ENCODE peak calls at places on chromosomes 11 and 22, in eight cellular contexts. B, Z, S, X, I, M, A and Q are unnamed samples.

GRCh38 chr11:58998480-58999290 is 59.4 kb downstream of the GLYATL1 start:
- DNase-seq in A (no peak), B (no peak), Z (no peak), X (no peak), M (no peak), S (no peak), I (no peak), Q (no peak)

GRCh38 chr11:34653031-34653430 is 32.1 kb downstream of the EHF start:
- DNase-seq in B (no peak), M (no peak), Z (no peak), X (no peak), S (no peak), A (no peak), I (peak), Q (no peak)

GRCh38 chr11:73189723-73190556 is 28.1 kb upstream of the P2RY2 start:
- DNase-seq in M (no peak), I (no peak), S (no peak), B (no peak), A (no peak), Z (no peak), X (no peak), Q (no peak)

GRCh38 chr11:60125962-60126585 is 37.6 kb downstream of the MS4A2 start:
- DNase-seq in X (no peak), S (no peak), Z (no peak), M (no peak), B (no peak), A (no peak), I (peak), Q (no peak)

GRCh38 chr11:20608938-20609337 is 9.5 kb downstream of the SLC6A5 start:
- DNase-seq in M (no peak), S (no peak), Z (no peak), B (no peak), X (no peak), A (no peak), I (no peak), Q (no peak)

GRCh38 chr11:86360775-86361395 is 13.8 kb upstream of the CCDC81 start:
- DNase-seq in I (peak), X (no peak), M (no peak), Z (no peak), B (peak), S (no peak), A (no peak), Q (peak)

GRCh38 chr11:77031599-77031998 is 2.6 kb upstream of the B3GNT6 start:
- DNase-seq in M (no peak), I (no peak), S (no peak), A (no peak), Z (no peak), X (no peak), B (no peak), Q (no peak)

GRCh38 chr11:76910620-76911414 is 50.1 kb downstream of the ACER3 start:
- DNase-seq in A (no peak), X (peak), I (peak), Z (no peak), B (no peak), M (no peak), S (no peak), Q (no peak)

GRCh38 chr11:126840201-126840886 is 160.2 kb downstream of the KIRREL3 start:
- DNase-seq in Z (no peak), M (no peak), B (no peak), A (no peak), X (no peak), S (no peak), I (peak), Q (no peak)

GRCh38 chr11:123286761-123287160 is 91.7 kb upstream of the CLMP start:
- DNase-seq in M (no peak), B (no peak), A (no peak), S (no peak), X (no peak), Z (no peak), I (no peak), Q (no peak)

GRCh38 chr22:48492371-48493320 is 1335.0 kb downstream of the BRD1 start:
- DNase-seq in X (no peak), Z (no peak), A (no peak), B (peak), I (peak), M (no peak), S (peak), Q (peak)

GRCh38 chr11:64714664-64715063 is 8.3 kb downstream of the NRXN2 start:
- DNase-seq in S (no peak), X (no peak), M (no peak), Z (no peak), I (no peak), B (no peak), A (no peak), Q (no peak)

GRCh38 chr11:93330446-93330984 is at the start of gene DEUP1:
- DNase-seq in A (no peak), M (no peak), X (peak), Z (no peak), I (no peak), S (peak), B (peak), Q (no peak)

GRCh38 chr11:73270855-73271477 is 1.2 kb upstream of the P2RY6 start:
- DNase-seq in Z (no peak), X (no peak), I (no peak), S (no peak), M (no peak), A (no peak), B (no peak), Q (no peak)

GRCh38 chr11:69113226-69113625 is 42.5 kb upstream of the SMIM38 start:
- DNase-seq in B (no peak), X (no peak), S (no peak), Z (no peak), I (no peak), M (no peak), A (no peak), Q (no peak)

GRCh38 chr11:118305726-118306125 is 1.2 kb downstream of the CD3E start:
- DNase-seq in X (no peak), I (no peak), A (peak), B (no peak), M (no peak), Z (peak), S (no peak), Q (no peak)

GRCh38 chr11:13143486-13144297 is 133.9 kb upstream of the BMAL1 start:
- DNase-seq in A (no peak), I (no peak), B (no peak), Z (no peak), M (no peak), X (no peak), S (peak), Q (no peak)

GRCh38 chr11:65473275-65473860 is 25.5 kb upstream of the MALAT1 start:
- DNase-seq in S (no peak), B (no peak), Z (no peak), M (no peak), A (no peak), I (peak), X (no peak), Q (no peak)

GRCh38 chr11:65180877-65181568 is 705 bp upstream of the CAPN1 start:
- DNase-seq in Z (peak), S (peak), A (peak), M (peak), B (peak), I (peak), X (peak), Q (peak)

GRCh38 chr11:78131956-78132355 is 7.5 kb downstream of the ALG8 start:
- DNase-seq in I (peak), Z (no peak), S (no peak), B (peak), M (no peak), A (no peak), X (no peak), Q (no peak)

GRCh38 chr22:47194476-47195155 is 432.2 kb downstream of the TBC1D22A start:
- DNase-seq in A (no peak), M (no peak), I (no peak), Z (no peak), B (no peak), X (no peak), S (no peak), Q (no peak)

GRCh38 chr11:69943066-69943465 is 123.8 kb upstream of the FGF3 start:
- DNase-seq in S (no peak), M (no peak), Z (no peak), I (peak), A (no peak), X (no peak), B (no peak), Q (no peak)

GRCh38 chr11:116513894-116514293 is 258.9 kb downstream of the BUD13 start:
- DNase-seq in M (no peak), S (peak), I (peak), X (no peak), Z (no peak), A (no peak), B (peak), Q (no peak)

GRCh38 chr11:110176366-110177056 is 83.3 kb downstream of the ZC3H12C start:
- DNase-seq in X (no peak), B (peak), I (peak), S (no peak), M (no peak), A (no peak), Z (no peak), Q (no peak)

GRCh38 chr22:26671317-26672059 is 14.1 kb downstream of the MIAT start:
- DNase-seq in X (no peak), A (peak), M (peak), Z (peak), B (no peak), S (peak), I (no peak), Q (no peak)

GRCh38 chr22:43432883-43433415 is 21.1 kb downstream of the MPPED1 start:
- DNase-seq in S (no peak), M (no peak), B (no peak), I (no peak), Z (no peak), X (no peak), A (no peak), Q (no peak)

GRCh38 chr11:30257058-30257457 is 26.2 kb downstream of the FSHB start:
- DNase-seq in B (no peak), A (no peak), I (no peak), Z (no peak), M (no peak), S (no peak), X (no peak), Q (no peak)

GRCh38 chr11:97364047-97364446 is 974.2 kb downstream of the JRKL start:
- DNase-seq in S (no peak), B (no peak), X (no peak), A (no peak), M (no peak), Z (no peak), I (peak), Q (no peak)

GRCh38 chr11:4068962-4069361 is 25.6 kb upstream of the RRM1 start:
- DNase-seq in Z (no peak), M (no peak), X (no peak), A (no peak), S (no peak), B (peak), I (peak), Q (no peak)

GRCh38 chr11:67644472-67645418 is 5.2 kb upstream of the TBX10 start:
- DNase-seq in X (no peak), A (no peak), Z (no peak), I (no peak), S (no peak), B (no peak), M (no peak), Q (no peak)

GRCh38 chr11:106961518-106961917 is 56.8 kb downstream of the GUCY1A2 start:
- DNase-seq in M (no peak), I (peak), X (no peak), Z (no peak), A (no peak), S (no peak), B (no peak), Q (no peak)

GRCh38 chr11:84526250-84526649 is 1100.9 kb downstream of the DLG2 start:
- DNase-seq in S (no peak), X (no peak), Z (no peak), B (no peak), I (no peak), A (no peak), M (no peak), Q (no peak)

GRCh38 chr11:104405277-104405676 is 241.3 kb upstream of the PDGFD start:
- DNase-seq in X (no peak), Z (no peak), A (no peak), B (no peak), I (no peak), S (no peak), M (no peak), Q (no peak)

GRCh38 chr11:71489311-71490043 is 36.5 kb downstream of the NADSYN1 start:
- DNase-seq in A (no peak), Z (no peak), S (peak), X (no peak), I (peak), B (no peak), M (no peak), Q (no peak)

GRCh38 chr11:59283825-59284772 is 71.4 kb upstream of the MPEG1 start:
- DNase-seq in M (peak), A (peak), Z (peak), B (peak), S (peak), X (peak), I (peak), Q (peak)

GRCh38 chr22:41361716-41362310 is 19.9 kb upstream of the TEF start:
- DNase-seq in S (no peak), X (no peak), Z (no peak), A (no peak), M (no peak), B (no peak), I (peak), Q (no peak)

GRCh38 chr22:44884968-44885805 is 124.6 kb downstream of the PHF21B start:
- DNase-seq in I (peak), B (no peak), X (peak), A (no peak), S (no peak), M (no peak), Z (no peak), Q (no peak)

GRCh38 chr11:9752091-9752490 is 88.2 kb downstream of the SWAP70 start:
- DNase-seq in B (no peak), S (no peak), Z (no peak), X (no peak), I (peak), A (no peak), M (no peak), Q (no peak)

GRCh38 chr11:60193687-60194433 is 11.0 kb upstream of the MS4A6A start:
- DNase-seq in B (peak), I (peak), A (peak), Z (peak), S (peak), X (peak), M (peak), Q (peak)

GRCh38 chr11:131311746-131312145 is 58.7 kb upstream of the NTM start:
- DNase-seq in A (no peak), I (no peak), S (no peak), Z (no peak), M (no peak), X (no peak), B (no peak), Q (no peak)